ENCODE peak calls at places on chromosome 2, in four cellular contexts. Q is left ventricle myocardium inferior, V is brain microvascular endothelial cell, F is WERI-Rb-1. P is an unnamed sample.

GRCh38 chr2:20625491-20625919 is 25.4 kb downstream of the HS1BP3 start:
- DNase-seq in V (no peak), F (peak; percentile 8), Q (peak; percentile 14), P (no peak)

GRCh38 chr2:180196419-180196977 is 189.4 kb upstream of the CWC22 start:
- DNase-seq in Q (no peak), F (no peak), V (no peak), P (no peak)

GRCh38 chr2:152762202-152762601 is 43.8 kb downstream of the ARL6IP6 start:
- DNase-seq in Q (no peak), V (peak; percentile 77), F (no peak), P (peak; percentile 90)

GRCh38 chr2:28399289-28399688 is 6.6 kb downstream of the FOSL2 start:
- DNase-seq in F (no peak), V (no peak), Q (no peak), P (no peak)

GRCh38 chr2:80190166-80190565 is 114.4 kb downstream of the LRRTM1 start:
- DNase-seq in Q (no peak), V (no peak), F (no peak), P (no peak)

GRCh38 chr2:173138962-173139361 is 63.3 kb downstream of the MAP3K20 start:
- DNase-seq in F (no peak), V (no peak), Q (no peak), P (peak; percentile 26)

GRCh38 chr2:156466739-156467405 is 30.7 kb downstream of the GPD2 start:
- DNase-seq in V (no peak), F (no peak), Q (peak; percentile 37), P (peak; percentile 85)

GRCh38 chr2:70070557-70071268 is 16.6 kb upstream of the PCBP1 start:
- DNase-seq in V (peak; percentile 82), Q (peak; percentile 31), F (peak; percentile 78), P (peak; percentile 93)

GRCh38 chr2:190320696-190321095 is 1.1 kb upstream of the HIBCH start:
- DNase-seq in V (no peak), Q (no peak), F (no peak), P (no peak)

GRCh38 chr2:218961229-218961628 is 1.8 kb downstream of the CDK5R2 start:
- DNase-seq in V (no peak), Q (no peak), F (no peak), P (no peak)

GRCh38 chr2:151153601-151154000 is 108.1 kb downstream of the RBM43 start:
- DNase-seq in V (no peak), Q (no peak), F (no peak), P (no peak)

GRCh38 chr2:226308981-226309380 is 490.6 kb downstream of the IRS1 start:
- DNase-seq in F (no peak), Q (no peak), V (peak; percentile 29), P (no peak)

GRCh38 chr2:169961911-169962310 is 134.7 kb downstream of the UBR3 start:
- DNase-seq in Q (no peak), V (peak; percentile 85), F (no peak), P (peak; percentile 97)

DNA sequence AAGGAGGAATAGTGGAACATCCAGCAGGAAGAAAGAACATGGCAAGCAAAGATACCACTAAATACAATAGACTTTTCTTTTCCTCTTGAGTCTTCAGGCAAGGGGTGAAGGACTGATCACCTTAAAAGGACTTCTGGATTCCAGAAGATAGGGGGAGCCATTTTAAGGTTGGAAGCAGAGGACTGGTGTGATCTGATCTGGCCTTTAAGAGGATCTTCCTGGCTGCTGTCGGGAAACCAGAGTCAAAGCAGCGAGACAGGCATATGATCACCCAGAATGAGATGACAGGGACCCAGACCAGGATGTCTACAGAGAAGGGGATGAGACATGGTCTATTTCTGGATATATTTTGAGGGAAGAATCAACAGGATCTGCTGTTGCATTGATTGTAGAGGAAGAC is 558.0 kb downstream of the STK39 start:
- DNase-seq in Q (no peak), V (no peak), F (peak; percentile 25), P (no peak)
- TF ChIP-seq CTCF in Q (no peak), V (no peak), F (peak; percentile 51), P (peak; percentile 7)

GRCh38 chr2:239259173-239259572 is 141.6 kb downstream of the HDAC4 start:
- DNase-seq in Q (no peak), F (no peak), V (no peak), P (no peak)
- H3K4me3 ChIP-seq in Q (no peak overlapping the region), F (no peak overlapping the region), V (no peak overlapping the region), P (no peak overlapping the region)

GRCh38 chr2:236208281-236208900 is 40.2 kb upstream of the GBX2 start:
- DNase-seq in F (no peak), Q (no peak), V (no peak), P (no peak)

GRCh38 chr2:236211281-236211680 is 43.1 kb upstream of the GBX2 start:
- DNase-seq in F (no peak), Q (no peak), V (no peak), P (no peak)

GRCh38 chr2:236209996-236210395 is 41.8 kb upstream of the GBX2 start:
- DNase-seq in Q (no peak), F (no peak), V (no peak), P (no peak)

GRCh38 chr2:236210536-236210935 is 42.4 kb upstream of the GBX2 start:
- DNase-seq in F (no peak), V (no peak), Q (no peak), P (no peak)

GRCh38 chr2:236209535-236209934 is 41.3 kb upstream of the GBX2 start:
- DNase-seq in Q (no peak), V (no peak), F (no peak), P (no peak)
- TF ChIP-seq CTCF in Q (no peak), V (peak; percentile 5), F (no peak), P (no peak)

GRCh38 chr2:241548451-241548835 is 10.1 kb upstream of the BOK start:
- DNase-seq in Q (no peak), V (no peak), F (no peak), P (no peak)
- H3K4me3 ChIP-seq in Q (no peak overlapping the region), V (no peak overlapping the region), F (no peak overlapping the region), P (no peak overlapping the region)